ENCODE peak calls at places on chromosomes 5 and 9, in ten cellular contexts. N, A, H, E, B, O, P, F, M and Z are unnamed samples.

GRCh38 chr5:1242733-1243486 is 17.7 kb downstream of the SLC6A18 start:
- DNase-seq in E (no peak), F (no peak), B (no peak), M (no peak), O (no peak), P (no peak), A (no peak), N (no peak), H (no peak), Z (no peak)

GRCh38 chr5:122415481-122416120 is 103.6 kb downstream of the SNCAIP start:
- DNase-seq in B (peak), A (peak), E (peak), O (peak), H (peak), P (no peak), M (peak), F (peak), N (peak), Z (peak)

GRCh38 chr5:80998590-80998979 is 38.4 kb downstream of the RASGRF2 start:
- DNase-seq in M (no peak), O (no peak), N (no peak), A (no peak), F (no peak), E (no peak), H (no peak), B (no peak), P (no peak), Z (no peak)

GRCh38 chr9:78026947-78027346 is 4.7 kb downstream of the GNAQ start:
- DNase-seq in E (no peak), A (no peak), O (no peak), M (no peak), H (peak), N (no peak), B (no peak), P (no peak), F (no peak), Z (peak)

GRCh38 chr5:136020383-136021015 is 8.3 kb upstream of the TGFBI start:
- DNase-seq in M (peak), H (peak), A (no peak), O (no peak), F (peak), N (no peak), B (no peak), E (peak), P (no peak), Z (peak)

GRCh38 chr5:96909435-96909834 is 26.4 kb upstream of the LNPEP start:
- DNase-seq in P (no peak), B (no peak), F (no peak), E (no peak), O (no peak), N (no peak), M (no peak), A (no peak), H (no peak), Z (no peak)

GRCh38 chr5:147084702-147085101 is 150.1 kb upstream of the STK32A start:
- DNase-seq in H (no peak), F (no peak), E (peak), A (no peak), B (no peak), M (no peak), O (peak), P (no peak), N (no peak), Z (no peak)

GRCh38 chr5:160245506-160246100 is 16.3 kb downstream of the FABP6 start:
- DNase-seq in F (no peak), N (no peak), B (no peak), P (peak), H (no peak), E (no peak), M (no peak), O (no peak), A (no peak), Z (no peak)

GRCh38 chr5:5209510-5210286 is 69.6 kb downstream of the ADAMTS16 start:
- DNase-seq in H (no peak), E (no peak), B (no peak), M (no peak), N (no peak), O (no peak), F (no peak), A (no peak), P (no peak), Z (no peak)

GRCh38 chr5:76820491-76820890 is 1.7 kb downstream of the F2RL1 start:
- DNase-seq in M (peak), E (no peak), H (no peak), B (no peak), P (no peak), F (no peak), N (no peak), A (no peak), O (no peak), Z (no peak)

GRCh38 chr9:33202018-33202417 is 34.9 kb upstream of the B4GALT1 start:
- DNase-seq in O (no peak), A (no peak), N (no peak), P (no peak), M (no peak), F (no peak), H (no peak), B (no peak), E (no peak), Z (no peak)

GRCh38 chr5:179321206-179321987 is 23.9 kb downstream of the ADAMTS2 start:
- DNase-seq in B (no peak), M (no peak), O (no peak), E (peak), N (no peak), F (no peak), A (no peak), H (no peak), P (peak), Z (no peak)

GRCh38 chr5:163626904-163627434 is 121.5 kb downstream of the MAT2B start:
- DNase-seq in O (no peak), A (no peak), F (no peak), M (no peak), P (no peak), N (no peak), B (no peak), H (no peak), E (no peak), Z (no peak)

GRCh38 chr9:14180077-14180941 is 133.6 kb downstream of the NFIB start:
- DNase-seq in B (no peak), N (peak), M (no peak), E (peak), F (no peak), A (no peak), O (peak), P (no peak), H (no peak), Z (peak)

GRCh38 chr5:178287791-178288105 is 55.1 kb upstream of the PHYKPL start:
- DNase-seq in E (no peak), P (peak), N (no peak), H (no peak), A (no peak), O (no peak), B (no peak), M (no peak), F (no peak), Z (no peak)

GRCh38 chr5:144487207-144487606 is 316.5 kb downstream of the KCTD16 start:
- DNase-seq in H (no peak), M (no peak), F (peak), P (no peak), E (no peak), N (no peak), A (no peak), B (peak), O (no peak), Z (no peak)

GRCh38 chr9:108665856-108666784 is 189.7 kb downstream of the ACTL7B start:
- DNase-seq in F (no peak), P (no peak), H (no peak), B (no peak), E (no peak), M (no peak), O (no peak), A (no peak), N (no peak), Z (peak)

GRCh38 chr5:147093138-147093537 is 141.7 kb upstream of the STK32A start:
- DNase-seq in H (peak), N (no peak), M (no peak), B (no peak), A (no peak), E (no peak), P (no peak), O (no peak), F (peak), Z (peak)

GRCh38 chr5:138784590-138784989 is 31.4 kb downstream of the CTNNA1 start:
- DNase-seq in F (no peak), B (peak), M (no peak), P (no peak), E (no peak), H (peak), N (no peak), A (no peak), O (no peak), Z (peak)

GRCh38 chr9:13716620-13717019 is 437.1 kb upstream of the MPDZ start:
- DNase-seq in B (no peak), M (no peak), P (no peak), E (no peak), O (no peak), N (no peak), F (no peak), H (peak), A (peak), Z (peak)

GRCh38 chr9:89160797-89161196 is 17.8 kb downstream of the SHC3 start:
- DNase-seq in H (no peak), N (no peak), M (no peak), B (peak), E (no peak), F (no peak), P (no peak), O (no peak), A (no peak), Z (no peak)

GRCh38 chr9:124834586-124834985 is 18.7 kb upstream of the WDR38 start:
- DNase-seq in M (no peak), A (no peak), O (no peak), N (no peak), P (no peak), F (no peak), H (peak), B (no peak), E (no peak), Z (peak)

GRCh38 chr9:7237473-7238243 is 479.9 kb downstream of the KDM4C start:
- DNase-seq in M (no peak), E (no peak), N (no peak), A (no peak), H (peak), O (no peak), F (peak), P (no peak), B (no peak), Z (peak)

GRCh38 chr5:42950466-42951168 is 89.5 kb downstream of the ANXA2R start:
- DNase-seq in A (no peak), B (peak), M (peak), P (no peak), N (peak), O (peak), E (peak), F (peak), H (peak), Z (peak)

GRCh38 chr5:42953061-42953460 is 87.1 kb downstream of the ANXA2R start:
- DNase-seq in M (no peak), E (no peak), B (no peak), P (no peak), A (no peak), F (no peak), H (peak), O (no peak), N (no peak), Z (no peak)

GRCh38 chr5:42951169-42951846 is 88.8 kb downstream of the ANXA2R start:
- DNase-seq in E (no peak), B (peak), A (no peak), N (peak), F (peak), P (peak), H (peak), O (peak), M (no peak), Z (peak)

GRCh38 chr5:42951847-42952411 is 88.2 kb downstream of the ANXA2R start:
- DNase-seq in H (peak), E (no peak), P (peak), B (peak), A (no peak), N (no peak), O (peak), M (no peak), F (no peak), Z (peak)

DNA sequence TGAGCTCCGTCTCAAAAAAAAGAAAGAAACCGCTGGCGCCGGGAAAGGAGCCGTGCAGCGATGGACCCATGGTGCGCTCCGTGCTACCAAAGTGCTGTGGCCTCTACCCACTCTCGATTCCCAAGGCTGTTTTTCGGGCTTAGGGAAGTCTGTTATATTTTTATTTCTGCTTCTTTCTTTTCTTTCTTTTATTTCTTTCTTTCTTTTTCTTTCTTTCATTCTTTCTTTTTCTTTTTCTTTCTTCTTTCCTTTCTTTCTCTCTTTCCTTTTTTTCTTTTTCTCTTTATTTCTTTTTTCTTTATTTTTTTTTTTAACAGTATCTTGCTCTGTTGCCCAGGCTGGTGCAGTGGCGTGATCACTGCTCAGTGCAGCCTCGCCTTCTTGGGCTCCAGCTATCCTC is 87.5 kb downstream of the ANXA2R start:
- DNase-seq in B (no peak), A (no peak), F (no peak), O (no peak), M (no peak), H (peak), P (no peak), N (no peak), E (no peak), Z (peak)
- H3K4me3 ChIP-seq in B (no peak), A (no peak), F (peak), O (peak), M (no peak), H (peak), P (peak), N (peak), E (peak), Z (peak)

GRCh38 chr5:24530907-24531306 is 113.9 kb downstream of the CDH10 start:
- DNase-seq in O (no peak), B (no peak), M (no peak), F (no peak), E (no peak), N (no peak), P (no peak), H (no peak), A (no peak), Z (no peak)
- TF ChIP-seq CTCF in O (no peak), B (no peak), M (no peak), F (no peak), E (no peak), N (no peak), P (no peak), H (no peak), A (no peak), Z (no peak)

GRCh38 chr9:37574241-37574721 is 1.9 kb downstream of the FBXO10 start:
- DNase-seq in N (no peak), F (peak), B (peak), M (no peak), H (peak), O (no peak), P (no peak), A (no peak), E (no peak), Z (peak)
- H3K4me3 ChIP-seq in N (no peak), F (peak), B (no peak), M (no peak), H (peak), O (no peak), P (no peak), A (no peak), E (no peak), Z (no peak)

GRCh38 chr9:10855847-10856246 is 243.0 kb upstream of the PTPRD start:
- DNase-seq in M (no peak), E (no peak), N (no peak), O (no peak), F (peak), B (peak), H (no peak), A (peak), P (no peak), Z (peak)
- TF ChIP-seq CTCF in M (no peak), E (no peak), N (no peak), O (no peak), F (peak), B (peak), H (peak), A (peak), P (no peak), Z (peak)

DNA sequence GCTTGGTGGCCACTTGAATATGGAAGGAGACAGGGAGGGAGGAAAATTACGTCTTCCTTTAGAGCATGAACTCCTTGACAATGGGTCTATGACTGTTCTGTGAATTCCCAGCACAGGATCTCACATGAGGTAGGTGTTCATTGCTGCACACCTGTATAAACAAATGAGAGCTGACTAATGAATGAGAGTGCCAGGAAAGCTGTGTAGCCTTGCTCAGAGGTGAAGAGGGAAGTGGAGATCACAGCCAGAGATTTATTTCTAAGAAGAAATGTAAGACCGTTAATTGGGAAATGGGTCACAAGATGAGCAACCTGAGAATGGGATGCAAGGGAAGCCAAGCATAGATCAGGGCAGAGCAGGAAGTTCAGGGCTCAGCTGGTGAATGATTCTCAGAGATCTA is 295.2 kb downstream of the CDK5RAP2 start:
- DNase-seq in P (no peak), M (no peak), A (no peak), F (no peak), O (no peak), N (no peak), B (no peak), E (no peak), H (peak), Z (no peak)
- H3K4me3 ChIP-seq in P (no peak), M (no peak), A (no peak), F (no peak), O (no peak), N (no peak), B (no peak), E (no peak), H (no peak), Z (no peak)

DNA sequence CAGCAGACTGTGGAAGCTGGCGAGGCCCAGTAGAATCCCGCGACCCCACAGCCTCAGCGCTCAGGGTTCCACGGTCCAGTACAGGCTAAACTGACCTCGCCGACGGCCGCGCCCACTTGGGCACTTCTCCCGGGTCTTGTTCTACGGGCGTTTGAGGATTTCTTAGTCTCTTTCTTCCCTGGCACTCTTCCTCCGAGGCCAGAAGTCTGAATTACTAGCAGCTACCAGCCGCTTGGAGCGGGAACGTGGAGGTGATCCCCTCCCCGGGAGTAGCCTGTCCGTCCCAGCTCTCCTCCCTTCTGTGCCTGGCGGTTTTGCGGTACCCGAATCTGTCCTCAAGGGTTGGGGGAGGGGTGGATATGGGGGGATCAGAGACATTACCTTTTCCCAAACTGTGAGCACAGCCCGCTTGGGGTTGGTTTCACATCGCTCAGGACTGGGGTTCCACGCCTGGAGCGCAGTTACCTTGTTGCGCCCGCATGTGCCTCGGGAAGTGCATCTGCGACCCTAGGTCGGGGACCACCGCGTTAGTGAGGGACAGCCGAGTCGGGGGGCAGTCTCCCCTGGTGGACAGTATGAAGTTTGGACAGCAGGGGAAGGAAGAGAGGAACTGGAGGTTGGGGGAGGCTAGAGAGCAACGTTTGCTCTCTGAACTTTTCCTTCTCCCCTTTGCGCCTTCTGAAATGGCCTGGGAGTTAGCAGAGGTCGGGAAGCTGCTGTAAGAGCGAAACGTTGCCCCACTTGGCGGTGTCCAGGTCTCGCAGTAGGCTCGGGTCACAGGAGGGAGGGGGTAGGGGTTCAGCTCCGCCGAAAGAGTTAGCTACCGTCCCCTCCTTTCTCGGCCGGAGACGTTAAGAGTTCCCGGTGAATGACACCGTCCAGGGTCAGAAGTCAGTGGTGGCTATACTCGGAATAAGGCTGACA is 190.8 kb downstream of the MEF2C start:
- DNase-seq in M (no peak), O (no peak), A (no peak), F (no peak), B (no peak), P (peak), N (no peak), E (no peak), H (peak), Z (no peak)
- TF ChIP-seq CTCF in M (no peak), O (no peak), A (no peak), F (no peak), B (peak), P (no peak), N (no peak), E (no peak), H (no peak), Z (no peak)

GRCh38 chr9:129414377-129415021 is 206.4 kb downstream of the C9orf50 start:
- DNase-seq in B (peak), M (no peak), H (peak), P (peak), A (peak), O (no peak), N (peak), E (peak), F (peak), Z (peak)
- H3K4me3 ChIP-seq in B (peak), M (peak), H (no peak), P (no peak), A (peak), O (peak), N (peak), E (peak), F (peak), Z (peak)